ENCODE peak calls at places on chromosomes 5 and 9, in five cellular contexts. One of them, this sample, is unnamed.

GRCh38 chr5:32332971-32333370 is 20.2 kb upstream of the MTMR12 start:
- DNase-seq in stimulated activated CD8-positive, alpha-beta memory T cell treated with anti-CD3 and anti-CD28 coated beads, Interleukin-7, amount 100 ng/mL, for 48 hours: no peak
- DNase-seq in NCI-H446: no peak
- DNase-seq in astrocyte: peak
- DNase-seq in fibroblast of villous mesenchyme: no peak
- DNase-seq in this sample: no peak

GRCh38 chr5:12335938-12336337 is 431.7 kb upstream of the CTNND2 start:
- DNase-seq in stimulated activated CD8-positive, alpha-beta memory T cell treated with anti-CD3 and anti-CD28 coated beads, Interleukin-7, amount 100 ng/mL, for 48 hours: no peak
- DNase-seq in astrocyte: no peak
- DNase-seq in NCI-H446: no peak
- DNase-seq in fibroblast of villous mesenchyme: no peak
- DNase-seq in this sample: no peak

GRCh38 chr9:79408200-79408599 is 163.6 kb upstream of the TLE4 start:
- DNase-seq in fibroblast of villous mesenchyme: no peak
- DNase-seq in stimulated activated CD8-positive, alpha-beta memory T cell treated with anti-CD3 and anti-CD28 coated beads, Interleukin-7, amount 100 ng/mL, for 48 hours: no peak
- DNase-seq in astrocyte: no peak
- DNase-seq in NCI-H446: no peak
- DNase-seq in this sample: peak

GRCh38 chr9:126854734-126855133 is 5.7 kb upstream of the ZBTB34 start:
- DNase-seq in fibroblast of villous mesenchyme: no peak
- DNase-seq in NCI-H446: no peak
- DNase-seq in stimulated activated CD8-positive, alpha-beta memory T cell treated with anti-CD3 and anti-CD28 coated beads, Interleukin-7, amount 100 ng/mL, for 48 hours: no peak
- DNase-seq in astrocyte: no peak
- DNase-seq in this sample: no peak

GRCh38 chr5:170357853-170358497 is 31.2 kb downstream of the KCNMB1 start:
- DNase-seq in fibroblast of villous mesenchyme: no peak
- DNase-seq in NCI-H446: no peak
- DNase-seq in astrocyte: no peak
- DNase-seq in stimulated activated CD8-positive, alpha-beta memory T cell treated with anti-CD3 and anti-CD28 coated beads, Interleukin-7, amount 100 ng/mL, for 48 hours: no peak
- DNase-seq in this sample: no peak

GRCh38 chr9:99000480-99001395 is 57.0 kb downstream of the COL15A1 start:
- DNase-seq in NCI-H446: peak
- DNase-seq in stimulated activated CD8-positive, alpha-beta memory T cell treated with anti-CD3 and anti-CD28 coated beads, Interleukin-7, amount 100 ng/mL, for 48 hours: peak
- DNase-seq in astrocyte: peak
- DNase-seq in fibroblast of villous mesenchyme: peak
- DNase-seq in this sample: peak

GRCh38 chr5:160199410-160199911 is 29.8 kb upstream of the FABP6 start:
- DNase-seq in stimulated activated CD8-positive, alpha-beta memory T cell treated with anti-CD3 and anti-CD28 coated beads, Interleukin-7, amount 100 ng/mL, for 48 hours: peak
- DNase-seq in fibroblast of villous mesenchyme: peak
- DNase-seq in NCI-H446: peak
- DNase-seq in astrocyte: no peak
- DNase-seq in this sample: peak

GRCh38 chr9:14058078-14058688 is 255.8 kb downstream of the NFIB start:
- DNase-seq in NCI-H446: peak
- DNase-seq in fibroblast of villous mesenchyme: peak
- DNase-seq in astrocyte: no peak
- DNase-seq in stimulated activated CD8-positive, alpha-beta memory T cell treated with anti-CD3 and anti-CD28 coated beads, Interleukin-7, amount 100 ng/mL, for 48 hours: no peak
- DNase-seq in this sample: no peak